ENCODE peak calls at places on chromosomes 7 and 10, in seven cellular contexts. One of them, this sample, is unnamed.

GRCh38 chr10:90985301-90985700 is 64.4 kb upstream of the ANKRD1 start:
- ATAC-seq in upper lobe of left lung: no peak
- ATAC-seq in Panc1: no peak
- ATAC-seq in HCT116: no peak
- ATAC-seq in GM12878: peak; percentile 17
- ATAC-seq in HepG2: no peak
- ATAC-seq in GM23338: no peak
- ATAC-seq in this sample: no peak

GRCh38 chr10:11875499-11876281 is 52.5 kb downstream of the PROSER2 start:
- ATAC-seq in upper lobe of left lung: peak; percentile 91
- ATAC-seq in Panc1: peak; percentile 92
- ATAC-seq in HCT116: peak; percentile 84
- ATAC-seq in GM12878: no peak
- ATAC-seq in HepG2: peak; percentile 93
- ATAC-seq in GM23338: peak; percentile 19
- ATAC-seq in this sample: peak; percentile 88

GRCh38 chr10:81889181-81889769 is 14.3 kb downstream of the NRG3 start:
- ATAC-seq in upper lobe of left lung: no peak
- ATAC-seq in Panc1: no peak
- ATAC-seq in HCT116: no peak
- ATAC-seq in GM12878: no peak
- ATAC-seq in HepG2: no peak
- ATAC-seq in GM23338: no peak
- ATAC-seq in this sample: no peak

GRCh38 chr7:105519353-105519752 is 2.7 kb downstream of the PUS7 start:
- ATAC-seq in upper lobe of left lung: no peak
- ATAC-seq in Panc1: no peak
- ATAC-seq in HCT116: no peak
- ATAC-seq in GM12878: no peak
- ATAC-seq in HepG2: no peak
- ATAC-seq in GM23338: no peak
- ATAC-seq in this sample: no peak

GRCh38 chr10:71334228-71334791 is 15.3 kb downstream of the SLC29A3 start:
- ATAC-seq in upper lobe of left lung: no peak
- ATAC-seq in Panc1: no peak
- ATAC-seq in HCT116: no peak
- ATAC-seq in GM12878: no peak
- ATAC-seq in HepG2: peak; percentile 93
- ATAC-seq in GM23338: no peak
- ATAC-seq in this sample: no peak

GRCh38 chr7:158957507-158957900 is 101.1 kb downstream of the DYNC2I1 start:
- ATAC-seq in upper lobe of left lung: peak; percentile 11
- ATAC-seq in Panc1: peak; percentile 71
- ATAC-seq in HCT116: peak; percentile 15
- ATAC-seq in GM12878: no peak
- ATAC-seq in HepG2: peak; percentile 49
- ATAC-seq in GM23338: peak; percentile 36
- ATAC-seq in this sample: no peak

GRCh38 chr7:50496541-50496940 is 46.4 kb upstream of the FIGNL1 start:
- ATAC-seq in upper lobe of left lung: no peak
- ATAC-seq in Panc1: no peak
- ATAC-seq in HCT116: no peak
- ATAC-seq in GM12878: no peak
- ATAC-seq in HepG2: no peak
- ATAC-seq in GM23338: no peak
- ATAC-seq in this sample: no peak

GRCh38 chr7:65475734-65476319 is 102.2 kb downstream of the ZNF92 start:
- ATAC-seq in upper lobe of left lung: no peak
- ATAC-seq in Panc1: no peak
- ATAC-seq in HCT116: no peak
- ATAC-seq in GM12878: peak; percentile 95
- ATAC-seq in HepG2: peak; percentile 91
- ATAC-seq in GM23338: no peak
- ATAC-seq in this sample: no peak

GRCh38 chr7:50926049-50926448 is 143.4 kb upstream of the GRB10 start:
- ATAC-seq in upper lobe of left lung: no peak
- ATAC-seq in Panc1: no peak
- ATAC-seq in HCT116: no peak
- ATAC-seq in GM12878: no peak
- ATAC-seq in HepG2: no peak
- ATAC-seq in GM23338: no peak
- ATAC-seq in this sample: no peak

GRCh38 chr10:60200012-60200681 is 189.5 kb downstream of the ANK3 start:
- ATAC-seq in upper lobe of left lung: no peak
- ATAC-seq in Panc1: no peak
- ATAC-seq in HCT116: no peak
- ATAC-seq in GM12878: no peak
- ATAC-seq in HepG2: no peak
- ATAC-seq in GM23338: peak; percentile 43
- ATAC-seq in this sample: no peak

GRCh38 chr10:62121197-62121550 is 147.5 kb downstream of the RTKN2 start:
- ATAC-seq in upper lobe of left lung: no peak
- ATAC-seq in Panc1: no peak
- ATAC-seq in HCT116: no peak
- ATAC-seq in GM12878: peak; percentile 31
- ATAC-seq in HepG2: no peak
- ATAC-seq in GM23338: no peak
- ATAC-seq in this sample: no peak

GRCh38 chr7:150848561-150849115 is 3.7 kb upstream of the AOC1 start:
- ATAC-seq in upper lobe of left lung: no peak
- ATAC-seq in Panc1: no peak
- ATAC-seq in HCT116: no peak
- ATAC-seq in GM12878: no peak
- ATAC-seq in HepG2: no peak
- ATAC-seq in GM23338: no peak
- ATAC-seq in this sample: no peak

GRCh38 chr10:80197972-80198591 is 7.3 kb downstream of the ANXA11 start:
- ATAC-seq in upper lobe of left lung: no peak
- ATAC-seq in Panc1: no peak
- ATAC-seq in HCT116: no peak
- ATAC-seq in GM12878: no peak
- ATAC-seq in HepG2: no peak
- ATAC-seq in GM23338: no peak
- ATAC-seq in this sample: no peak

GRCh38 chr10:85995791-85996190 is 370.8 kb downstream of the GRID1 start:
- ATAC-seq in upper lobe of left lung: peak; percentile 58
- ATAC-seq in Panc1: peak; percentile 82
- ATAC-seq in HCT116: peak; percentile 89
- ATAC-seq in GM12878: peak; percentile 83
- ATAC-seq in HepG2: peak; percentile 75
- ATAC-seq in GM23338: peak; percentile 45
- ATAC-seq in this sample: no peak

GRCh38 chr10:102492344-102492939 is 10.1 kb downstream of the ACTR1A start:
- ATAC-seq in upper lobe of left lung: no peak
- ATAC-seq in Panc1: no peak
- ATAC-seq in HCT116: no peak
- ATAC-seq in GM12878: no peak
- ATAC-seq in HepG2: no peak
- ATAC-seq in GM23338: no peak
- ATAC-seq in this sample: peak; percentile 10

GRCh38 chr7:70047891-70048448 is 449.7 kb downstream of the AUTS2 start:
- ATAC-seq in upper lobe of left lung: no peak
- ATAC-seq in Panc1: no peak
- ATAC-seq in HCT116: no peak
- ATAC-seq in GM12878: peak; percentile 82
- ATAC-seq in HepG2: no peak
- ATAC-seq in GM23338: peak; percentile 82
- ATAC-seq in this sample: no peak

GRCh38 chr7:134831862-134832261 is 52.4 kb downstream of the CALD1 start:
- ATAC-seq in upper lobe of left lung: peak; percentile 33
- ATAC-seq in Panc1: no peak
- ATAC-seq in HCT116: no peak
- ATAC-seq in GM12878: no peak
- ATAC-seq in HepG2: no peak
- ATAC-seq in GM23338: no peak
- ATAC-seq in this sample: peak; percentile 30

GRCh38 chr7:20301311-20301939 is 29.3 kb upstream of the ITGB8 start:
- ATAC-seq in upper lobe of left lung: no peak
- ATAC-seq in Panc1: no peak
- ATAC-seq in HCT116: no peak
- ATAC-seq in GM12878: peak; percentile 44
- ATAC-seq in HepG2: no peak
- ATAC-seq in GM23338: no peak
- ATAC-seq in this sample: no peak

GRCh38 chr10:122894261-122894944 is 15.0 kb upstream of the FAM24B start:
- ATAC-seq in upper lobe of left lung: no peak
- ATAC-seq in Panc1: peak; percentile 62
- ATAC-seq in HCT116: peak; percentile 36
- ATAC-seq in GM12878: peak; percentile 51
- ATAC-seq in HepG2: no peak
- ATAC-seq in GM23338: peak; percentile 67
- ATAC-seq in this sample: no peak

GRCh38 chr10:6458814-6459213 is 121.3 kb downstream of the PRKCQ start:
- ATAC-seq in upper lobe of left lung: no peak
- ATAC-seq in Panc1: no peak
- ATAC-seq in HCT116: no peak
- ATAC-seq in GM12878: no peak
- ATAC-seq in HepG2: no peak
- ATAC-seq in GM23338: no peak
- ATAC-seq in this sample: no peak

GRCh38 chr7:55953707-55954475 is 2.2 kb downstream of the MRPS17 start:
- ATAC-seq in upper lobe of left lung: no peak
- ATAC-seq in Panc1: no peak
- ATAC-seq in HCT116: no peak
- ATAC-seq in GM12878: no peak
- ATAC-seq in HepG2: no peak
- ATAC-seq in GM23338: no peak
- ATAC-seq in this sample: no peak

GRCh38 chr10:116226053-116226452 is 47.0 kb downstream of the GFRA1 start:
- ATAC-seq in upper lobe of left lung: no peak
- ATAC-seq in Panc1: no peak
- ATAC-seq in HCT116: no peak
- ATAC-seq in GM12878: no peak
- ATAC-seq in HepG2: no peak
- ATAC-seq in GM23338: no peak
- ATAC-seq in this sample: no peak

GRCh38 chr7:111744501-111745155 is 182.3 kb upstream of the IMMP2L start:
- ATAC-seq in upper lobe of left lung: peak; percentile 42
- ATAC-seq in Panc1: no peak
- ATAC-seq in HCT116: no peak
- ATAC-seq in GM12878: no peak
- ATAC-seq in HepG2: no peak
- ATAC-seq in GM23338: no peak
- ATAC-seq in this sample: no peak
- TF ChIP-seq POLR2AphosphoS5 in upper lobe of left lung: no peak
- TF ChIP-seq POLR2AphosphoS5 in Panc1: no peak
- TF ChIP-seq POLR2AphosphoS5 in HCT116: no peak
- TF ChIP-seq POLR2AphosphoS5 in GM12878: no peak
- TF ChIP-seq POLR2AphosphoS5 in HepG2: no peak
- TF ChIP-seq POLR2AphosphoS5 in GM23338: no peak
- TF ChIP-seq POLR2AphosphoS5 in this sample: no peak

GRCh38 chr10:127338391-127339108 is 142.2 kb upstream of the INSYN2A start:
- ATAC-seq in upper lobe of left lung: peak; percentile 84
- ATAC-seq in Panc1: no peak
- ATAC-seq in HCT116: no peak
- ATAC-seq in GM12878: no peak
- ATAC-seq in HepG2: no peak
- ATAC-seq in GM23338: no peak
- ATAC-seq in this sample: peak; percentile 60

GRCh38 chr10:127332631-127333030 is 136.2 kb upstream of the INSYN2A start:
- ATAC-seq in upper lobe of left lung: no peak
- ATAC-seq in Panc1: no peak
- ATAC-seq in HCT116: no peak
- ATAC-seq in GM12878: no peak
- ATAC-seq in HepG2: no peak
- ATAC-seq in GM23338: no peak
- ATAC-seq in this sample: no peak

GRCh38 chr10:127337801-127338200 is 141.4 kb upstream of the INSYN2A start:
- ATAC-seq in upper lobe of left lung: peak; percentile 73
- ATAC-seq in Panc1: no peak
- ATAC-seq in HCT116: no peak
- ATAC-seq in GM12878: no peak
- ATAC-seq in HepG2: no peak
- ATAC-seq in GM23338: no peak
- ATAC-seq in this sample: no peak
- TF ChIP-seq POLR2AphosphoS5 in upper lobe of left lung: no peak
- TF ChIP-seq POLR2AphosphoS5 in Panc1: no peak
- TF ChIP-seq POLR2AphosphoS5 in HCT116: no peak
- TF ChIP-seq POLR2AphosphoS5 in GM12878: no peak
- TF ChIP-seq POLR2AphosphoS5 in HepG2: no peak
- TF ChIP-seq POLR2AphosphoS5 in GM23338: no peak
- TF ChIP-seq POLR2AphosphoS5 in this sample: no peak

GRCh38 chr7:100093054-100093453 is 4.3 kb downstream of the COPS6 start:
- ATAC-seq in upper lobe of left lung: no peak
- ATAC-seq in Panc1: peak; percentile 7
- ATAC-seq in HCT116: no peak
- ATAC-seq in GM12878: no peak
- ATAC-seq in HepG2: peak; percentile 2
- ATAC-seq in GM23338: no peak
- ATAC-seq in this sample: no peak
- TF ChIP-seq POLR2AphosphoS5 in upper lobe of left lung: no peak
- TF ChIP-seq POLR2AphosphoS5 in Panc1: peak; percentile 24
- TF ChIP-seq POLR2AphosphoS5 in HCT116: no peak
- TF ChIP-seq POLR2AphosphoS5 in GM12878: no peak
- TF ChIP-seq POLR2AphosphoS5 in HepG2: peak; percentile 36
- TF ChIP-seq POLR2AphosphoS5 in GM23338: no peak
- TF ChIP-seq POLR2AphosphoS5 in this sample: no peak

DNA sequence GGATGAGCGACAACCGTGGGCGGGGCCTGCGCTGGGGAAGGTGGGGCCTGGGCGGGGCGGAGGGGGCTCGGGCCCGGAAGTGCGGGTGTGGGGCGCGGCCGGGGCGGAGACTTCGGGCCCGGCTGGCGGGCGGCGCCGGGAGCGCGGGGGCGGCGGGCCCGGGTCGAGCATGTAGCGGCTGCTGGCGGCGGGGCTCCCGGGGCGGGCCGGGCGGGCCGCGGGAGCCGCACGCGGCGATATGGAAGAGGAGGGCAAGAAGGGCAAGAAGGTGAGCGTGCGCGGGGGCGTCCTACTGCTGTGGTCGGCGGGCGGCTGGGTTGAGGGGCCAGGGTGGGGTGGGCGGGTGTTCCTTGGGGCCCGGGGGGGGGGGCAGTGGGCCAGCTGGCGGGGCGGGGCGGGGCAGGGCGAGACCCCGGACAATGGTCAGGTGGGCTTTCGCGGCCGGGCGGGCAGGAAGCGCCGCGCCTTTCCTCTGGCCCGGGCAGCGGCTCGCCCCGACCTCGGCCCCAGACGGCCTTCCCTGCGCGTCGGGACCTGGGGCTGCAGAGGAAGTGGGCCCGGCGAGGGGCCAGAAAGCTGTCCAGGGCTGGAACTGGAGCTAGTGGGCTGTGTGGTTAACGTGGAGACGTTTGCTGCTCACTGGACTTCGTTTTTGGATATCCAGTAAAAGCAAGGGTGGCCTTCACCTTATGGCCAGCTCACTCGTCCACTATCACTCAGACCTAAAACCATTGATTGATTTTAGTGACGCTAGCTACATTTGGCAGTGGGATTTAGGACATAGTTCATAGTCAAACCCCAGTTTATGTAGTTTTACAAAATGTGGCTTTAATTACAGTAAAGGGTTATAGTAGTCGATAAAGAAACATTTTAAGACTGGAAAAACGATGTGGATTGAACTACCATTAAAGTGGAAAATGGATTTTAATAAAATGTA is at the start of gene CCM2:
- ATAC-seq in upper lobe of left lung: peak; percentile 50
- ATAC-seq in Panc1: peak; percentile 41
- ATAC-seq in HCT116: peak; percentile 12
- ATAC-seq in GM12878: peak; percentile 19
- ATAC-seq in HepG2: peak; percentile 50
- ATAC-seq in GM23338: peak; percentile 18
- ATAC-seq in this sample: peak; percentile 37
- TF ChIP-seq POLR2AphosphoS5 in upper lobe of left lung: peak; percentile 17
- TF ChIP-seq POLR2AphosphoS5 in Panc1: no peak
- TF ChIP-seq POLR2AphosphoS5 in HCT116: no peak
- TF ChIP-seq POLR2AphosphoS5 in GM12878: no peak
- TF ChIP-seq POLR2AphosphoS5 in HepG2: no peak
- TF ChIP-seq POLR2AphosphoS5 in GM23338: peak; percentile 20
- TF ChIP-seq POLR2AphosphoS5 in this sample: no peak